ENCODE peak calls at places on chromosomes 13 and 19, in six cellular contexts. A, M, W, L, V and D are unnamed samples.

GRCh38 chr13:32309812-32310706 is 5.1 kb downstream of the ZAR1L start:
- DNase-seq in A (peak), M (no peak), W (no peak), L (peak), V (peak), D (peak)

GRCh38 chr13:51590966-51591627 is 6.8 kb downstream of the WDFY2 start:
- DNase-seq in A (no peak), M (no peak), W (peak), L (peak), V (peak), D (peak)

GRCh38 chr19:2231621-2232221 is 4.4 kb downstream of the PLEKHJ1 start:
- DNase-seq in A (no peak), M (no peak), W (no peak), L (peak), V (no peak), D (peak)

GRCh38 chr13:75704942-75705320 is 68.8 kb downstream of the LMO7 start:
- DNase-seq in A (peak), M (no peak), W (no peak), L (peak), V (no peak), D (no peak)

GRCh38 chr13:30408319-30409101 is 13.8 kb upstream of the UBE2L5 start:
- DNase-seq in A (peak), M (peak), W (peak), L (peak), V (peak), D (peak)

GRCh38 chr19:14391156-14391821 is 10.0 kb downstream of the ADGRE5 start:
- DNase-seq in A (no peak), M (no peak), W (no peak), L (no peak), V (no peak), D (peak)

GRCh38 chr13:59587971-59588716 is 575.6 kb downstream of the DIAPH3 start:
- DNase-seq in A (no peak), M (no peak), W (no peak), L (no peak), V (no peak), D (no peak)

GRCh38 chr13:96003304-96003703 is 49.9 kb downstream of the UGGT2 start:
- DNase-seq in A (no peak), M (no peak), W (no peak), L (peak), V (no peak), D (no peak)

GRCh38 chr19:47156861-47157454 is 26.3 kb downstream of the SAE1 start:
- DNase-seq in A (no peak), M (no peak), W (no peak), L (no peak), V (no peak), D (no peak)

GRCh38 chr19:8585894-8586750 is 8.9 kb upstream of the MYO1F start:
- DNase-seq in A (peak), M (no peak), W (no peak), L (peak), V (no peak), D (peak)

GRCh38 chr13:19888799-19889198 is 25.4 kb upstream of the ZMYM5 start:
- DNase-seq in A (no peak), M (no peak), W (no peak), L (no peak), V (peak), D (no peak)

GRCh38 chr19:45994456-45994988 is 745 bp upstream of the CCDC61 start:
- DNase-seq in A (no peak), M (no peak), W (no peak), L (no peak), V (no peak), D (no peak)

GRCh38 chr13:40479196-40479845 is 187.1 kb downstream of the FOXO1 start:
- DNase-seq in A (no peak), M (peak), W (peak), L (no peak), V (no peak), D (no peak)

GRCh38 chr19:45952691-45953505 is 20.8 kb downstream of the NOVA2 start:
- DNase-seq in A (peak), M (no peak), W (peak), L (peak), V (peak), D (peak)

GRCh38 chr19:40611096-40611495 is 9.9 kb downstream of the LTBP4 start:
- DNase-seq in A (peak), M (no peak), W (no peak), L (no peak), V (no peak), D (no peak)

GRCh38 chr13:73411067-73411809 is 352.4 kb downstream of the KLF5 start:
- DNase-seq in A (no peak), M (no peak), W (no peak), L (peak), V (peak), D (no peak)

GRCh38 chr19:54517483-54517882 is 14.9 kb downstream of the LAIR2 start:
- DNase-seq in A (peak), M (no peak), W (no peak), L (peak), V (peak), D (peak)

GRCh38 chr19:49333426-49334288 is 1.5 kb upstream of the CD37 start:
- DNase-seq in A (peak), M (no peak), W (no peak), L (no peak), V (peak), D (no peak)

DNA sequence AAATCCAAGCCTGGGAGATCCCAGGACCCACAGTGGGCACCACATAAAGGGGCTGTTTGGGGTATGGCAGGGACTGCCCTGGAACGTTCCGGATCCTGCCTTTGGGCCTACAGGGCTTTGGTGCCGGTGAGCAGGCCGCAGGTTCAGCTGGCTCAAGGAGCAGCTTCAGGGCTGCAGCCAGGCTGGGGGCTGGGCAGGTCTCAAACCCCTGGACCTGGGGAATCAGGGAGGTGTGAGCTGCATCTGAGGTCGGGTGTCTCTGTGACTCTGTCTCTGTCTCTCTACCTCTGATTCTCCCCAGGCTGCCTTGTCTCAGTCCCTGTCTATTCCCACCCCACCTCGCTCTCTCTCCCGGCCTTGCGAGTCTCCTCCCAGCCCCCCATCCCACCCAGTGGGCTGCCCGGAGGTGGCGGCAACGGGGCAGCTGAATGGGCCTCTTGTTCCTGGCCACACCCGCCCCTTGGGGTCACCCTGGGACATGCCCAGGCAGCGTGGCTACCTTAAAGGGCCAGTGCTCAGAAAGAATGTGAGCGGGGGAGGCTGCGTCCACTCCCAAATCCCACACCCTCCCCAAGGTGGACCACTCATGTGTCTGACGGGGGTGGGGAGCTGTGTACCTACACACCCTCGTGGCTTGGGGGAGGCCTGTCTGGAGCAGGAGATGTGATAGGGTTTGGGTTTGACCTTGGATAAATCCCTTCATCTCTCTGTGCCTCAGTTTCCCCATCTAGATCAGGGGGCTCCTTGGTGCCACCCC is 31.1 kb downstream of the NFIC start:
- DNase-seq in A (peak), M (peak), W (no peak), L (peak), V (no peak), D (no peak)
- TF ChIP-seq POLR2A in A (no peak), M (no peak), W (no peak), L (no peak), V (no peak), D (no peak)

GRCh38 chr19:42410371-42410770 is 16.8 kb downstream of the LIPE start:
- DNase-seq in A (no peak), M (no peak), W (no peak), L (no peak), V (no peak), D (no peak)

GRCh38 chr19:42412223-42412622 is 15.0 kb downstream of the LIPE start:
- DNase-seq in A (peak), M (no peak), W (no peak), L (no peak), V (no peak), D (no peak)

GRCh38 chr19:42409477-42409876 is 17.7 kb downstream of the LIPE start:
- DNase-seq in A (no peak), M (no peak), W (no peak), L (no peak), V (no peak), D (no peak)

GRCh38 chr19:42411581-42412178 is 15.5 kb downstream of the LIPE start:
- DNase-seq in A (no peak), M (no peak), W (no peak), L (no peak), V (no peak), D (no peak)

GRCh38 chr19:42412661-42413076 is 14.5 kb downstream of the LIPE start:
- DNase-seq in A (no peak), M (no peak), W (no peak), L (no peak), V (no peak), D (no peak)
- TF ChIP-seq POLR2A in A (no peak), M (no peak), W (no peak), L (no peak), V (no peak), D (no peak)

GRCh38 chr19:50477751-50478515 is 1.3 kb upstream of the GARIN5A start:
- DNase-seq in A (no peak), M (no peak), W (no peak), L (no peak), V (no peak), D (no peak)

GRCh38 chr19:50475736-50476223 is 527 bp upstream of the EMC10 start:
- DNase-seq in A (no peak), M (no peak), W (no peak), L (no peak), V (no peak), D (no peak)

GRCh38 chr19:50476943-50477264 is 256 bp upstream of the GARIN5A start:
- DNase-seq in A (no peak), M (no peak), W (no peak), L (no peak), V (no peak), D (no peak)

GRCh38 chr19:50475101-50475568 is 1.2 kb upstream of the EMC10 start:
- DNase-seq in A (no peak), M (no peak), W (no peak), L (no peak), V (no peak), D (no peak)

GRCh38 chr19:50476224-50476942 is at the start of the genes EMC10 and GARIN5A:
- DNase-seq in A (peak), M (peak), W (peak), L (peak), V (peak), D (peak)
- TF ChIP-seq POLR2A in A (peak), M (peak), W (peak), L (peak), V (peak), D (peak)

DNA sequence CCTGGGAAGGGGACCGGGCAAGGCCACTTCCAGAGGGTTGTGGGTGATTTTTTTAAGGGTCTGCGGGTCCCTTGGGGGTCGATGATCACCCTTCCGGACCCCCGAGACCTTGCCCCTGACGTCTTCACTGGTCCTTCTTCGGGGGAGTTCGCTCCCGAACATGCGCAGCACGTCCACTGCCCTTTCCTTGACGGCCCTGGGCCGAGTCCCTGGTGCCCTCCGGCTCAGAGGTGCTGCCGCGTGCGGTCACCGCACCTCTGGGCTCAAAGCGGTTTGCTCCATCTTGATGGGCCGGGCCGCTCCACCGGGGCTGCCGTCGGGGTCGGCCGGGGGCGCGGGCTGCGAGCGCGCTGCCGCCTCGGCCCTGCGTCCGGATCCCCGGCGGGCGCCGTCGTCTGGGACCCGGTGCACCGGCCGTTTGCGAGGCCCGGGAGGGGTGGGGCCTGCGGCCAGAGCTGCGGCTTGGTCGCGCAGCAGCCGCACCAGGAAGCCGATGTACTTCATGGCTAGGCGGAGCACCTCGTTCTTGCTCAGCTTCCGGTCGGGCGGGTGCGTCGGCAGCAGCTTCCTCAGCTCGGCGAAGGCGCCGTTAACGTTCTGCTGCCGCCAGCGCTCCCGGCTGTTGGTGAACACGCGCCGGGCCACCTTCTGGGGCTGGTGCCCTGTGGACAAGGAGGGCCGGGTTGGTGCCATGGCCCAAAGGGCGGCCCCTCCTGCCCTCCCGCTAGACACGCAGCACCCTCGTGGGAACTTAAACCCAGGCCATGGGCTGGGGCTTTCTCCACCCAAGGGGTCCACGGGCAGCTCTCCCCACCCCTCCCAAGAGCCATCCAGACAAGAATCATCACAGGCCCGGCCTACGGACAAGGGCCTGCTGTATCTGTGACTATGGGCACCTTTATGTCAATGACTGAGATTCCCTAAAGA is 3.3 kb downstream of the LYL1 start:
- DNase-seq in A (peak), M (peak), W (peak), L (no peak), V (no peak), D (peak)
- TF ChIP-seq POLR2A in A (peak), M (no peak), W (peak), L (no peak), V (no peak), D (peak)

GRCh38 chr19:4064551-4065260 is 2.0 kb downstream of the ZBTB7A start:
- DNase-seq in A (peak), M (peak), W (peak), L (no peak), V (no peak), D (no peak)

GRCh38 chr19:4066682-4067395 is at the start of gene ZBTB7A:
- DNase-seq in A (peak), M (peak), W (peak), L (peak), V (peak), D (peak)

GRCh38 chr19:4065430-4066175 is 1.1 kb downstream of the ZBTB7A start:
- DNase-seq in A (peak), M (peak), W (peak), L (peak), V (peak), D (peak)

GRCh38 chr19:4067396-4068057 is 828 bp upstream of the ZBTB7A start:
- DNase-seq in A (no peak), M (no peak), W (peak), L (no peak), V (no peak), D (peak)

GRCh38 chr19:4066176-4066606 is 508 bp downstream of the ZBTB7A start:
- DNase-seq in A (peak), M (peak), W (no peak), L (no peak), V (no peak), D (no peak)
- TF ChIP-seq POLR2A in A (no peak), M (no peak), W (no peak), L (no peak), V (no peak), D (no peak)

GRCh38 chr13:112799394-112799793 is 109.6 kb downstream of the ATP11A start:
- DNase-seq in A (no peak), M (no peak), W (no peak), L (no peak), V (no peak), D (no peak)
- TF ChIP-seq POLR2A in A (no peak), M (no peak), W (no peak), L (no peak), V (no peak), D (no peak)